ENCODE peak calls at places on chromosomes 6 and 20, in eight cellular contexts. I, K, J, O, G, M, P and W are unnamed samples.

GRCh38 chr6:6851059-6851658 is 256.6 kb upstream of the RREB1 start:
- DNase-seq in I (no peak), K (peak; percentile 97), J (peak; percentile 89), O (peak; percentile 96), G (peak; percentile 5), M (peak; percentile 56), P (peak; percentile 46), W (peak; percentile 96)

GRCh38 chr20:62668441-62669027 is 26.2 kb downstream of the SLCO4A1 start:
- DNase-seq in I (no peak), K (peak; percentile 68), J (peak; percentile 78), O (peak; percentile 86), G (peak; percentile 24), M (peak; percentile 82), P (peak; percentile 68), W (peak; percentile 68)

GRCh38 chr6:100892693-100893092 is 11.6 kb upstream of the ASCC3 start:
- DNase-seq in I (no peak), K (no peak), J (no peak), O (no peak), G (no peak), M (no peak), P (peak; percentile 42), W (no peak)

GRCh38 chr20:22836211-22836610 is 198.9 kb upstream of the SSTR4 start:
- DNase-seq in I (no peak), K (no peak), J (no peak), O (peak; percentile 50), G (no peak), M (no peak), P (peak; percentile 17), W (no peak)

GRCh38 chr6:54053893-54054391 is 57.3 kb upstream of the MLIP start:
- DNase-seq in I (no peak), K (peak; percentile 90), J (no peak), O (peak; percentile 97), G (no peak), M (peak; percentile 62), P (peak; percentile 88), W (peak; percentile 46)

GRCh38 chr6:31861150-31861549 is 1.5 kb downstream of the NEU1 start:
- DNase-seq in I (no peak), K (no peak), J (no peak), O (no peak), G (no peak), M (no peak), P (no peak), W (no peak)

GRCh38 chr6:170177383-170178265 is 113.3 kb downstream of the DLL1 start:
- DNase-seq in I (no peak), K (no peak), J (peak; percentile 24), O (no peak), G (no peak), M (no peak), P (no peak), W (no peak)

GRCh38 chr6:34920097-34920496 is 31.0 kb downstream of the ANKS1A start:
- DNase-seq in I (no peak), K (no peak), J (no peak), O (no peak), G (no peak), M (no peak), P (no peak), W (no peak)

GRCh38 chr6:167766986-167767714 is 59.6 kb upstream of the AFDN start:
- DNase-seq in I (no peak), K (no peak), J (no peak), O (no peak), G (no peak), M (no peak), P (no peak), W (no peak)

GRCh38 chr6:9482030-9482731 is 932.7 kb downstream of the TFAP2A start:
- DNase-seq in I (no peak), K (peak; percentile 88), J (no peak), O (peak; percentile 89), G (no peak), M (no peak), P (peak; percentile 95), W (peak; percentile 93)

GRCh38 chr6:143759666-143760065 is 81.9 kb downstream of the PHACTR2 start:
- DNase-seq in I (no peak), K (no peak), J (no peak), O (no peak), G (no peak), M (no peak), P (peak; percentile 60), W (no peak)

GRCh38 chr6:23424584-23424983 is 701.4 kb upstream of the NRSN1 start:
- DNase-seq in I (no peak), K (no peak), J (no peak), O (no peak), G (no peak), M (no peak), P (no peak), W (no peak)

GRCh38 chr20:34180460-34181108 is 60.6 kb upstream of the ASIP start:
- DNase-seq in I (no peak), K (no peak), J (peak; percentile 21), O (no peak), G (no peak), M (no peak), P (peak; percentile 36), W (no peak)

GRCh38 chr6:159117031-159117430 is 52.2 kb upstream of the FNDC1 start:
- DNase-seq in I (no peak), K (peak; percentile 3), J (no peak), O (peak; percentile 51), G (no peak), M (no peak), P (peak; percentile 82), W (no peak)

GRCh38 chr20:24382330-24382729 is 87.1 kb upstream of the SYNDIG1 start:
- DNase-seq in I (no peak), K (no peak), J (no peak), O (no peak), G (no peak), M (no peak), P (peak; percentile 8), W (no peak)

DNA sequence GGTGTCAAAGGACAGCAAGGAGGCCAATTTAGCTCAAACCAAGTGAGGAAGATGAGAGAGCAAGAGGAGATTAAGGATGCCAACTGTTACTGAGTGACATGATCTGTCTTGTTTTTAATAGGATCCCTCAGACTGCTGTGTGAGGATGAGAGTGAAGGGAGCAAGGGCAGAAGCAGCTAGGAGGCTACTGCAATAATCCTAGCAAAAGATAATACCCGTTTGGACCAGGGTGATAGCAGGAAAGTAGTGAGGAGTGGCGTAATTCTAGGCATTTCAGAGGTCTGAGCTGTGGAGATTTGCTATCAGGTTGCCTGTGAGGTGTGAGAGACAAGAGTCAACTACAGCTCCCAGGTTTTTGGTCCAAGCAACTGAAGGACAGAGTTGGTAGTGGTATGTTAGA is 14.7 kb downstream of the UBE2V1 start:
- DNase-seq in I (no peak), K (no peak), J (no peak), O (no peak), G (no peak), M (no peak), P (no peak), W (no peak)
- H3K4me3 ChIP-seq in I (no peak overlapping the region), K (no peak overlapping the region), J (no peak overlapping the region), O (no peak overlapping the region), G (no peak overlapping the region), M (no peak overlapping the region), P (no peak overlapping the region), W (no peak overlapping the region)

DNA sequence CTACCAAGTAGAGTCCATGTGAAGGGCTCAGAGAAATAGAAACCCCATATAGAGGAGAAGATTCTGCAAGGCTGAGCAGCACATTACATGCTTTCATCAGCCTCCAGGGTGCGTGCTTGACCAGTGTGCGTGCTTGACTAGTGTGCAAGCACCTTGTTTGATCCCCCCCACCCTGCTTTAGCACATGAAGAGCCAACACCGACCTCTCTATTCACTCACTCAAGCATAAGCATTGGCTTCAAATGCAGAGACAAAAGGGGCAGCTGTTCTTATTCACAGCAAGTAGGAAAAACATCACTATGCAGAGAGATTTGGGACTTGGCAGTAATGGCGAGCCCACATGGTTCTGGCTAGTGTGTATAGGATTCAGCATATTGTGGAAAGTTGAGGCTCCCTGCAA is 278.7 kb upstream of the RNF217 start:
- DNase-seq in I (no peak), K (no peak), J (no peak), O (no peak), G (peak; percentile 43), M (no peak), P (no peak), W (no peak)
- H3K4me3 ChIP-seq in I (no peak overlapping the region), K (no peak overlapping the region), J (no peak overlapping the region), O (no peak overlapping the region), G (no peak overlapping the region), M (no peak overlapping the region), P (no peak overlapping the region), W (no peak overlapping the region)

DNA sequence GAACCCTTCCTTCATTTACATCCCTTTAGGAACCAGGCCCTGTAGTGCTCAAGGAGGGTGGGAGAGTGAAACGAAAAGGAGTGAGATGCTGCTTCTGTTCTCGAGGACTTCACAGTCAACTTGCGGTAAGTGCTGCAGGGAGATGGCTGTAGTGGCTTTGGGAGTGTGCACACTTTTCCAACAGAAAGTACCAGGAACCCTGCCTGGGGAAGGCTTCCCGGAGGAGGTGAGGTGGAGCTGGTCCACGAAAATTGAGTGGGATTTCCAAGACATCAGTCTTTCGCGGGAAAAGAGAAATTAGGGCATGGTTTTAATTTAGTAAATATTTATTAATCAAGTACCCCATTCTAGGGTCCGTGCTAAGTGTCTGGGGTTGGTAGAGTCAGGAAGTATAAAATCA is 12.7 kb downstream of the TRIM31 start:
- DNase-seq in I (no peak), K (no peak), J (no peak), O (no peak), G (no peak), M (no peak), P (no peak), W (no peak)
- H3K4me3 ChIP-seq in I (no peak overlapping the region), K (no peak overlapping the region), J (no peak overlapping the region), O (no peak overlapping the region), G (no peak overlapping the region), M (peak overlapping the region; percentile 42), P (no peak overlapping the region), W (peak overlapping the region; percentile 18)

GRCh38 chr6:121726596-121726995 is 291.1 kb downstream of the GJA1 start:
- DNase-seq in I (no peak), K (no peak), J (no peak), O (peak; percentile 4), G (no peak), M (no peak), P (no peak), W (no peak)

GRCh38 chr6:121724576-121724975 is 289.1 kb downstream of the GJA1 start:
- DNase-seq in I (no peak), K (no peak), J (no peak), O (no peak), G (no peak), M (no peak), P (no peak), W (no peak)

DNA sequence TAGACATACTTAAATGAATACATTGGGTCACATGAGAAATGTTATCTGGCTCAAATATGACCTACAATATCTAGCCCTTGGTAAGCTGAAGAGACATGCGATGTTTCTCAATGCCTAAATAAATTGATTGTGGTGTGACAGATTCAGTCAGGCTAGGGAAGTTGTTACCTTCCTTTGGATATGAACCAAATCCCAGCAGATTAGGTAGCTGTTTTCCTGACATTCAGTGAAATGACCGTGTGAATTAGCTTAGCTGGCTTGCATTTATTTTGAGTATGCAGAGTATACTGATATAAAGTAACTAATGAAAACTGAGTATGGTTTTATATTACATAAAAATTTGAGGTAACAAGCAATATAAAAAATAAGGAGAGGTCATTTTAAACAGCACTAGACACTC is 288.2 kb downstream of the GJA1 start:
- DNase-seq in I (no peak), K (no peak), J (no peak), O (no peak), G (no peak), M (no peak), P (no peak), W (no peak)
- H3K4me3 ChIP-seq in I (no peak overlapping the region), K (no peak overlapping the region), J (no peak overlapping the region), O (no peak overlapping the region), G (no peak overlapping the region), M (no peak overlapping the region), P (no peak overlapping the region), W (no peak overlapping the region)